ENCODE peak calls at places on chromosome 3, in six cellular contexts. N is neuronal stem cell, R is H1, E is H9, C is IMR-90, L is mesenchymal stem cell. J is an unnamed sample.

GRCh38 chr3:124878561-124879394 is 8.4 kb downstream of the ITGB5 start:
- DNase-seq in N (no peak), R (no peak), E (no peak), C (peak; percentile 95), L (peak; percentile 96), J (no peak)

GRCh38 chr3:171328419-171329082 is 131.7 kb downstream of the TNIK start:
- DNase-seq in N (no peak), R (no peak), E (peak; percentile 45), C (no peak), L (no peak), J (no peak)

GRCh38 chr3:17891139-17891850 is 148.9 kb upstream of the TBC1D5 start:
- DNase-seq in N (no peak), R (no peak), E (no peak), C (peak; percentile 8), L (peak; percentile 21), J (peak; percentile 39)

GRCh38 chr3:139265131-139266016 is 78.4 kb upstream of the MRPS22 start:
- DNase-seq in N (no peak), R (peak; percentile 17), E (peak; percentile 11), C (no peak), L (no peak), J (no peak)

GRCh38 chr3:154161806-154162205 is 40.6 kb downstream of the ARHGEF26 start:
- DNase-seq in N (no peak), R (no peak), E (no peak), C (no peak), L (no peak), J (no peak)

GRCh38 chr3:76083992-76084391 is 298.6 kb upstream of the ZNF717 start:
- DNase-seq in N (no peak), R (no peak), E (no peak), C (peak; percentile 41), L (peak; percentile 5), J (no peak)

GRCh38 chr3:101518421-101518871 is 5.4 kb upstream of the SENP7 start:
- DNase-seq in N (no peak), R (no peak), E (no peak), C (peak; percentile 32), L (no peak), J (peak; percentile 27)

GRCh38 chr3:75329713-75330112 is 334.4 kb upstream of the FRG2C start:
- DNase-seq in N (no peak), R (no peak), E (no peak), C (no peak), L (no peak), J (no peak)

GRCh38 chr3:127247292-127247691 is 40.6 kb downstream of the PRR20G start:
- DNase-seq in N (no peak), R (no peak), E (no peak), C (no peak), L (no peak), J (no peak)

GRCh38 chr3:197268319-197268718 is 30.1 kb downstream of the DLG1 start:
- DNase-seq in N (no peak), R (no peak), E (no peak), C (no peak), L (no peak), J (no peak)

GRCh38 chr3:75395601-75396315 is 268.4 kb upstream of the FRG2C start:
- DNase-seq in N (no peak), R (no peak), E (no peak), C (no peak), L (no peak), J (peak; percentile 41)

GRCh38 chr3:188174309-188175044 is 20.5 kb downstream of the LPP start:
- DNase-seq in N (no peak), R (no peak), E (no peak), C (no peak), L (no peak), J (no peak)
- H3K27ac ChIP-seq in N (no peak overlapping the region), R (no peak overlapping the region), E (no peak overlapping the region), C (no peak overlapping the region), L (no peak overlapping the region), J (no peak overlapping the region)

GRCh38 chr3:178206554-178206953 is 329.7 kb upstream of the KCNMB2 start:
- DNase-seq in N (no peak), R (no peak), E (no peak), C (no peak), L (no peak), J (no peak)
- H4K8ac ChIP-seq in N (no peak overlapping the region), R (no peak overlapping the region), E (no peak overlapping the region), C (peak overlapping the region; percentile 54), L (no peak overlapping the region), J (no peak overlapping the region)

DNA sequence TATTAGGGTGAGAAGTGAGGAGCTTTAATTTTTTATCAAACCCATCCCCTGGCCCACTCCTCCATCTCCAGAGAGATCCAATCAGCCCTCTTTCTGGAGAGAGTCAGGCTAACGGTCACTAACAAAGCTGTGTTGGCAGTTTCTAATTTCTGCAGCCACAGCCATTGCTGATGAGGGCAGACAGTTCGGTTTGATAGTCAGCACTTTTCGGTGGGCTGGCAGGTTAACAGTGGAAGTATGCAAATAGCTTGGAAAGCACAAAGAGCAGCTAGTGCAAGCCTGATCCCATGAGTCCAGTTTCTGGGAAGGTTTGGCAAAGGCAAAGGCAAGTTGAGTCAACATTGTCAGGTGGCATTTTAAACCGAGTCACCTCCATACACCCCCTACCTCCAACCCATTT is 1.8 kb downstream of the CCR1 start:
- DNase-seq in N (no peak), R (no peak), E (no peak), C (no peak), L (no peak), J (no peak)
- H3K14ac ChIP-seq in N (no peak overlapping the region), R (no peak overlapping the region), E (no peak overlapping the region), C (no peak overlapping the region), L (no peak overlapping the region), J (no peak overlapping the region)

GRCh38 chr3:43298292-43298691 is 12.0 kb downstream of the SNRK start:
- DNase-seq in N (no peak), R (no peak), E (no peak), C (no peak), L (no peak), J (no peak)
- H3K27ac ChIP-seq in N (no peak overlapping the region), R (no peak overlapping the region), E (no peak overlapping the region), C (no peak overlapping the region), L (no peak overlapping the region), J (no peak overlapping the region)

J was measured in trophoblast cell.